ENCODE peak calls at places on chromosomes 2 and 18, in seven cellular contexts. I, W, X, D, V, K and P are unnamed samples. For H3K9me3, the result is how much of the 10 kb centered on the place peaks cover.

GRCh38 chr2:239929504-239929903 is 95.6 kb downstream of the NDUFA10 start:
- DNase-seq in D (no peak), W (peak), X (no peak), V (no peak), I (peak), K (no peak), P (peak)

GRCh38 chr2:8576525-8577157 is 105.2 kb upstream of the ID2 start:
- DNase-seq in W (no peak), V (no peak), I (no peak), X (no peak), K (peak), D (peak), P (no peak)

GRCh38 chr2:62114564-62114963 is 81.4 kb upstream of the B3GNT2 start:
- DNase-seq in W (no peak), V (no peak), D (no peak), K (no peak), I (peak), X (no peak), P (no peak)

GRCh38 chr2:43225788-43226557 is 433 bp downstream of the ZFP36L2 start:
- DNase-seq in D (peak), X (no peak), V (peak), I (peak), W (peak), K (peak), P (peak)

GRCh38 chr18:75824661-75825060 is 397.2 kb upstream of the SMIM21 start:
- DNase-seq in V (no peak), W (no peak), D (no peak), X (no peak), K (no peak), I (no peak), P (no peak)

GRCh38 chr2:189305291-189305943 is 125.9 kb upstream of the COL5A2 start:
- DNase-seq in V (no peak), K (no peak), X (peak), D (no peak), W (no peak), I (no peak), P (no peak)

GRCh38 chr2:10267036-10267435 is 35.7 kb upstream of the HPCAL1 start:
- DNase-seq in V (no peak), D (no peak), W (peak), X (no peak), K (no peak), I (no peak), P (no peak)

GRCh38 chr2:23803965-23804542 is 122.9 kb downstream of the ATAD2B start:
- DNase-seq in V (no peak), D (peak), W (peak), K (peak), X (peak), I (peak), P (no peak)

GRCh38 chr2:156319811-156320490 is 12.6 kb downstream of the NR4A2 start:
- DNase-seq in D (peak), K (peak), I (no peak), V (no peak), W (peak), X (peak), P (no peak)

GRCh38 chr18:1393929-1394328 is 489.3 kb downstream of the ADCYAP1 start:
- DNase-seq in I (no peak), X (no peak), K (no peak), V (no peak), D (no peak), W (no peak), P (no peak)

GRCh38 chr2:218264773-218265601 is 4.2 kb downstream of the GPBAR1 start:
- DNase-seq in I (no peak), X (no peak), W (no peak), K (peak), V (no peak), D (no peak), P (no peak)

GRCh38 chr2:46803911-46804670 is 111.5 kb downstream of the MCFD2 start:
- DNase-seq in K (no peak), I (no peak), X (peak), D (no peak), W (no peak), V (no peak), P (no peak)

GRCh38 chr2:134866498-134867099 is 28.2 kb downstream of the ACMSD start:
- DNase-seq in V (no peak), I (no peak), W (no peak), D (no peak), X (no peak), K (no peak), P (no peak)

GRCh38 chr2:119246884-119247843 is 23.5 kb downstream of the STEAP3 start:
- DNase-seq in D (no peak), I (no peak), X (no peak), K (no peak), W (no peak), V (no peak), P (no peak)

GRCh38 chr2:36918307-36918706 is 48.0 kb downstream of the STRN start:
- DNase-seq in D (no peak), I (no peak), X (peak), K (no peak), W (no peak), V (no peak), P (no peak)

GRCh38 chr2:144659731-144660275 is 139.9 kb upstream of the ZEB2 start:
- DNase-seq in I (no peak), X (peak), K (no peak), D (peak), W (no peak), V (no peak), P (peak)

GRCh38 chr2:198664349-198664748 is 793.4 kb downstream of the SATB2 start:
- DNase-seq in X (no peak), V (no peak), I (no peak), D (no peak), K (no peak), W (no peak), P (no peak)

GRCh38 chr2:144645055-144645778 is 125.3 kb upstream of the ZEB2 start:
- DNase-seq in I (no peak), W (no peak), D (no peak), X (no peak), V (no peak), K (no peak), P (no peak)

GRCh38 chr2:15169326-15170038 is 391.7 kb downstream of the NBAS start:
- DNase-seq in V (no peak), X (peak), W (no peak), D (no peak), I (peak), K (no peak), P (no peak)

GRCh38 chr2:147657086-147658000 is 187.5 kb upstream of the ACVR2A start:
- DNase-seq in V (no peak), D (no peak), W (no peak), K (no peak), X (no peak), I (no peak), P (no peak)

GRCh38 chr2:17918789-17919188 is 40.3 kb downstream of the KCNS3 start:
- DNase-seq in V (no peak), X (peak), D (no peak), I (no peak), K (no peak), W (no peak), P (no peak)

GRCh38 chr18:68763082-68763481 is 34.8 kb upstream of the CCDC102B start:
- DNase-seq in X (peak), V (no peak), K (no peak), W (no peak), D (no peak), I (no peak), P (no peak)

GRCh38 chr2:239361311-239361642 is 39.5 kb downstream of the HDAC4 start:
- DNase-seq in W (no peak), V (no peak), K (no peak), X (peak), D (no peak), I (no peak), P (no peak)

GRCh38 chr2:134127496-134127895 is 126.4 kb upstream of the MGAT5 start:
- DNase-seq in X (no peak), W (no peak), K (peak), I (no peak), V (no peak), D (peak), P (peak)

GRCh38 chr2:130181338-130181879 is at the start of gene SMPD4:
- DNase-seq in V (peak), D (peak), X (peak), K (peak), I (peak), W (peak), P (peak)

GRCh38 chr18:13051159-13051558 is 60.0 kb downstream of the CEP192 start:
- DNase-seq in I (no peak), W (no peak), D (no peak), K (no peak), X (peak), V (no peak), P (no peak)

GRCh38 chr2:241003047-241003360 is 4.6 kb downstream of the SNED1 start:
- DNase-seq in V (no peak), D (no peak), W (no peak), K (no peak), X (no peak), I (no peak), P (no peak)

GRCh38 chr2:160687629-160688028 is 194.0 kb upstream of the RBMS1 start:
- DNase-seq in I (no peak), V (no peak), X (no peak), W (no peak), K (no peak), D (no peak), P (no peak)

GRCh38 chr2:15730545-15731212 is 139.0 kb downstream of the DDX1 start:
- DNase-seq in I (peak), K (peak), X (peak), V (peak), D (no peak), W (peak), P (no peak)

GRCh38 chr2:43227830-43228280 is 1.4 kb upstream of the ZFP36L2 start:
- DNase-seq in D (no peak), X (no peak), K (no peak), W (no peak), I (no peak), V (no peak), P (no peak)

GRCh38 chr2:191166111-191166755 is 15.4 kb upstream of the STAT4 start:
- DNase-seq in X (peak), I (no peak), D (no peak), V (no peak), W (no peak), K (no peak), P (no peak)

GRCh38 chr2:12603781-12604180 is 113.0 kb upstream of the TRIB2 start:
- DNase-seq in I (no peak), V (no peak), W (no peak), X (no peak), D (no peak), K (no peak), P (no peak)

GRCh38 chr2:197297772-197298318 is 12.7 kb downstream of the ANKRD44 start:
- DNase-seq in W (no peak), V (no peak), X (no peak), D (peak), I (no peak), K (no peak), P (no peak)

GRCh38 chr2:5544205-5544786 is 147.9 kb upstream of the SOX11 start:
- DNase-seq in K (no peak), W (no peak), D (no peak), V (no peak), X (no peak), I (no peak), P (no peak)
- H3K9me3 ChIP-seq in K (under half), W (under half), D (under half), V (under half), X (under half), I (under half), P (under half)

DNA sequence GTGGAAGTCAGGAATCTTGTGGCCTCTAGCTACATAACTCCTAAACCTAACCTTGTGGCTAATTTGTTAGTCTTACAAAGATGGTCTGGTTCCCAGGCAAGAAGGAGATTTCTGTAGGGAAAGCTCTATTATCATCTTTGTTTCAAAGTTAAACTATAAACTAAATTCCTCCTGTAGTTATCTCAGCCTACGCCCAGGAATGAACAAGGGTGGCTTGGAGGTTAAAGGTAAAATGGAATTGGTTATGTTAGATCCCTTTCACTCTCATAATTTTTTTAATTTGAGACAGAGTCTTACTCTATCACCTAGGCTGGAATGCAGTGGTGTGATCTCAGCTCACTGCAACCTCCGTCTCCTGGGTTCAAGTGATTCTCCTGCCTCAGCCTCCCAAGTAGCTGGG is 24.6 kb upstream of the PDK1 start:
- DNase-seq in W (no peak), D (no peak), I (no peak), X (no peak), K (peak), V (no peak), P (no peak)
- H3K9me3 ChIP-seq in W (under half), D (under half), I (under half), X (under half), K (under half), V (under half), P (under half)

DNA sequence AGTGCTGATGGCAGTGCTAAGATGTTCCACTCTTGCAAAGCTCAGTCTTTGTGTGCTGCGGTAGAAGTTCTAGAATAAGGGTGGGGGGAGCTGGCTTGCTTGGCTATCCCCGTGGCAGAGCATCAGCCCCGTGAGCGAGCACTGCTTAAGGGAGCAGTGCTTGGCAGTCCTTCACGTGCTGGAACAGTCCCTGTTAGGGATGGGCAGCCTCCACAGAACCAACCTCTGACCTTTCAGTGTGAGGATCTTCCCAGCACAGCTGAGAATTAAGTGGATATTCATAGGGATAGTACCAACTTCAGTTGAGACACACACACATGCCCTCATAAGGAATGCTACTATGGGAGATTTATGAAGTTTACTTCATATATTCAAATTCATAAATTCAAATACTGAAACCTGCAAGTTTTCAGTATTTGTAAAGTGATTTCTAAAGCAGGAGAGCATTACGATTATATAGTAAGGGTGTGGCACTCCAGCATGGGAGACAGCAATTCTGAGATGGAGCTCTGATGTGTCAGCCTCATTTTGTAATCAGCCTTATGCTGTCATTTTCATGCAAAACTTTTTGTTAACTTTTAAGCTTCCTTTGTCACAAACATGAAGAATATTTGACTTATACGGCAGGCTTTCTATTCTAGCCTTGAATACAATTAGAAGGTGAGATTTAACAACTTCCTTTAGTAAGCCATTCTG is 39.5 kb downstream of the ATP9B start:
- DNase-seq in X (no peak), K (no peak), I (no peak), W (no peak), V (no peak), D (no peak), P (no peak)
- H3K9me3 ChIP-seq in X (under half), K (under half), I (under half), W (under half), V (under half), D (under half), P (under half)

GRCh38 chr2:80858955-80859354 is 554.4 kb upstream of the LRRTM1 start:
- DNase-seq in I (no peak), D (no peak), K (no peak), X (no peak), W (no peak), V (no peak), P (no peak)

GRCh38 chr2:80852808-80853139 is 548.2 kb upstream of the LRRTM1 start:
- DNase-seq in I (no peak), X (no peak), W (no peak), V (no peak), K (no peak), D (no peak), P (no peak)

GRCh38 chr2:80854831-80855230 is 550.3 kb upstream of the LRRTM1 start:
- DNase-seq in V (no peak), W (no peak), X (no peak), K (no peak), I (no peak), D (no peak), P (no peak)

GRCh38 chr2:80852079-80852807 is 547.7 kb upstream of the LRRTM1 start:
- DNase-seq in K (no peak), I (no peak), V (no peak), X (no peak), W (no peak), D (no peak), P (no peak)

GRCh38 chr2:80856227-80856626 is 551.7 kb upstream of the LRRTM1 start:
- DNase-seq in V (no peak), I (no peak), D (no peak), K (no peak), W (no peak), X (no peak), P (no peak)
- H3K9me3 ChIP-seq in V (under half), I (under half), D (under half), K (under half), W (under half), X (under half), P (under half)

GRCh38 chr2:154391051-154391450 is 307.4 kb upstream of the KCNJ3 start:
- DNase-seq in K (no peak), V (no peak), D (no peak), X (no peak), W (no peak), I (no peak), P (no peak)
- H3K9me3 ChIP-seq in K (under half), V (under half), D (under half), X (under half), W (under half), I (under half), P (under half)

GRCh38 chr18:60596928-60597327 is 224.4 kb upstream of the MC4R start:
- DNase-seq in V (no peak), I (no peak), X (no peak), K (no peak), W (no peak), D (no peak), P (no peak)

GRCh38 chr18:60599995-60600394 is 227.4 kb upstream of the MC4R start:
- DNase-seq in K (no peak), W (no peak), D (no peak), X (no peak), V (no peak), I (no peak), P (no peak)

GRCh38 chr18:60601249-60601648 is 228.7 kb upstream of the MC4R start:
- DNase-seq in W (no peak), I (no peak), X (no peak), D (no peak), V (no peak), K (no peak), P (no peak)

DNA sequence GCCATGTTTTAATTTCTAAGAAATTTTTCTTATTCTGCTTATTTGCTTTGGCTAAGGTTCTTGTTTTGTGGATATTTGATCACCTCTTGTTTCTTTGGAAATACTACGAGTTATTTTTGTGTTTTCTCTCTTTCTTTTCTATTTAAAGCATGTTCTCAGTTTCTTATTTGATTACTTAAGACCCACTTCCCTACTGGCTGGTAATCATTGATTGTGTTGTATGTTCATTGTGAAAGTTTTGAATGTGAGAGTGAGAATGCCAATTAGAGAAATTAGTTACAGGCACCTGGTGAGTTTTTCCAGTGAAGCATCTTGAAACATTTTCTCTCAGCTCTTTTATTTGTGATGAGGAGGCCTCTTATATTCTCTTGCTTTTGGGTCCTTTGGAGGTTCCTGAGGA is 226.7 kb upstream of the MC4R start:
- DNase-seq in W (no peak), X (no peak), I (no peak), D (no peak), V (no peak), K (no peak), P (no peak)
- H3K9me3 ChIP-seq in W (under half), X (under half), I (under half), D (under half), V (under half), K (under half), P (under half)

DNA sequence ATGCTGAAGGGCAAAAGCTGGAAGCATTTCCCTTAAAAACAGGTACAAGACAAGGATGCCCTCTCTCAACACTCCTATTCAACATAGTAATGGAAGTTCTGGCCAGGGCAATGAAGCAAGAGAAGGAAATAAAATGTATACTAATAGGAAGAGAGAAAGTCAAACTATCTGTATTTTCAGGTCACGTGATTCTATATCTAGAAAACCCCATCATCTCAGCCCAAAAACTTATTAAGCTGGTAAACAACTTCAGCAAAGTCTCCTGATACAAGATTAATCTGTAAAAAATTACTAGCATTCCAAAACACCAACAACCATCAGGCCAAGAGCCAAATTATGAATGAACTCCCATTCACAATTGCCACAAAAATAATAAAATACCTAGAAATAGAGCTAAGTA is 213.2 kb upstream of the CNTNAP5 start:
- DNase-seq in K (no peak), D (no peak), V (no peak), X (no peak), W (no peak), I (no peak), P (no peak)
- H3K9me3 ChIP-seq in K (under half), D (under half), V (under half), X (under half), W (under half), I (under half), P (under half)

DNA sequence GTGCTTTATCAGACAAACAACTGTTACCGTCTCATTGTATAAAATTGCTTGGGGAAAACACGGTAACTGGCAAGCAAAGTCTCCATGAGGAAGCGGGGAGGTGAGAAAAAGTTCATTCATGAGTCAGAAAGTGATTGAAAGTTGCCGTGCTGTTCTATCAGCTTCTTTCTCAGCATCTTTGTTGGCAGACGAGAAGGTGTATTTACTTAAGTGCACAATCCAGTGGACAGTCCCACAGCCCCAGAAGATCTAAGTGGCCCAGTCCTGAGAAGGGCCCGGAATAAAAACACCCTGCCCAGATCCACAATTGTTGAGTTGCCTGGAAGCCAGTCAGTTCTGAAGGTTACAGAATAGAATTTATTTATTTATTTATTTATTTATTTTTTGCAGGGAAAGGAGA is 676.1 kb upstream of the SALL3 start:
- DNase-seq in K (no peak), W (no peak), X (no peak), V (no peak), I (no peak), D (no peak), P (no peak)
- H3K9me3 ChIP-seq in K (under half), W (under half), X (under half), V (under half), I (under half), D (under half), P (under half)

GRCh38 chr2:115077594-115077993 is 635.2 kb downstream of the DPP10 start:
- DNase-seq in I (no peak), V (no peak), D (no peak), W (no peak), K (no peak), X (no peak), P (no peak)
- H3K9me3 ChIP-seq in I (under half), V (under half), D (under half), W (under half), K (under half), X (under half), P (under half)

GRCh38 chr2:176152350-176153181 is 1.2 kb downstream of the HOXD4 start:
- DNase-seq in V (no peak), W (no peak), D (no peak), I (no peak), X (no peak), K (no peak), P (no peak)
- H3K9me3 ChIP-seq in V (under half), W (under half), D (under half), I (under half), X (under half), K (under half), P (under half)